ENCODE peak calls at places on chromosomes 6 and 20, in four cellular contexts. D is HepG2, E is K562, F is H1. W is an unnamed sample.

GRCh38 chr6:159110748-159111147 is 58.5 kb upstream of the FNDC1 start:
- DNase-seq in F (no peak), D (no peak), E (no peak), W (no peak)

GRCh38 chr20:61486198-61486597 is 234.1 kb downstream of the CDH4 start:
- DNase-seq in D (no peak), E (no peak), F (no peak), W (no peak)

GRCh38 chr6:142913511-142914047 is 31.4 kb downstream of the HIVEP2 start:
- DNase-seq in F (no peak), E (no peak), D (no peak), W (no peak)

GRCh38 chr6:140370949-140371348 is 996.5 kb upstream of the CITED2 start:
- DNase-seq in D (no peak), F (no peak), E (no peak), W (no peak)

GRCh38 chr6:63556369-63556768 is 15.9 kb upstream of the LOC128125822 start:
- DNase-seq in E (no peak), D (no peak), F (no peak), W (no peak)

GRCh38 chr20:62830251-62830650 is 13.4 kb downstream of the COL9A3 start:
- DNase-seq in E (no peak), F (no peak), D (no peak), W (no peak)

GRCh38 chr20:24990810-24991252 is 1.7 kb downstream of the APMAP start:
- DNase-seq in F (no peak), E (no peak), D (no peak), W (no peak)

GRCh38 chr6:5135783-5136376 is 50.7 kb downstream of the PPP1R3G start:
- DNase-seq in E (no peak), D (peak), F (no peak), W (peak)

GRCh38 chr6:119713903-119714302 is 364.3 kb upstream of the MAN1A1 start:
- DNase-seq in E (no peak), D (no peak), F (no peak), W (no peak)

GRCh38 chr6:87200469-87201174 is 45.3 kb downstream of the ZNF292 start:
- DNase-seq in F (no peak), D (no peak), E (no peak), W (no peak)

GRCh38 chr6:165677091-165677490 is 14.1 kb upstream of the PDE10A start:
- DNase-seq in D (no peak), F (no peak), E (no peak), W (no peak)

GRCh38 chr20:63007722-63008488 is 1.1 kb upstream of the BHLHE23 start:
- DNase-seq in F (no peak), D (no peak), E (no peak), W (no peak)

GRCh38 chr6:139982652-139983051 is 608.2 kb upstream of the CITED2 start:
- DNase-seq in E (no peak), F (no peak), D (no peak), W (no peak)

GRCh38 chr6:74044417-74045096 is 348.6 kb downstream of the CD109 start:
- DNase-seq in D (no peak), F (no peak), E (no peak), W (peak)
- TF ChIP-seq RNF2 in D (no peak), F (no peak), E (no peak), W (no peak)

GRCh38 chr20:54698373-54698772 is 223.0 kb downstream of the DOK5 start:
- DNase-seq in F (no peak), E (no peak), D (no peak), W (no peak)
- TF ChIP-seq RNF2 in F (no peak), E (no peak), D (no peak), W (no peak)

DNA sequence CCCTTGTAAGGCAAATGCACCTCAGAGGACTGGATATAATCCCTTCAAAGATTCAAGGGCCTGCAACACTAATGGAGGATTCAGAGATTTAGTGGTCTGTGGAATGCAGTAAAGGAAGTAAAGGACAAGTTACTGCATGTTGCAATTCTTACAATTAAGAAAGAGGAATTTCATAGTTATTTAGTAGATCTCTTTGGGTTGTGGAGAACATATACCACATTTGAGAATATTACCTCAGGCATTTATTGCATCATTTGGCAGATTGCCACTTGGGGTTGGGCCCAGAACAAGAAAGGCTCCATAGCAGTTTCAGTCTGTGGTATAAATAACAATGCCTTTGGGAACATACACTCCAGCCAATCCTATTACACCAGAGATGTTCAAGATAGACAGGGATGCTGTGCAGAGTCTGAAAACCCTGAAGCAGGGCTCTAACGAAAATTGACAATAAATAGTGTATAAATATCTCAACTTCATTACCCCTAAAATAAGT is 20.9 kb upstream of the EPM2A start:
- DNase-seq in F (no peak), E (no peak), D (no peak), W (no peak)
- TF ChIP-seq RNF2 in F (no peak), E (no peak), D (no peak), W (no peak)

GRCh38 chr6:136360783-136361182 is 71.1 kb upstream of the BCLAF1 start:
- DNase-seq in E (no peak), D (no peak), F (no peak), W (no peak)
- TF ChIP-seq RNF2 in E (no peak), D (no peak), F (no peak), W (no peak)

DNA sequence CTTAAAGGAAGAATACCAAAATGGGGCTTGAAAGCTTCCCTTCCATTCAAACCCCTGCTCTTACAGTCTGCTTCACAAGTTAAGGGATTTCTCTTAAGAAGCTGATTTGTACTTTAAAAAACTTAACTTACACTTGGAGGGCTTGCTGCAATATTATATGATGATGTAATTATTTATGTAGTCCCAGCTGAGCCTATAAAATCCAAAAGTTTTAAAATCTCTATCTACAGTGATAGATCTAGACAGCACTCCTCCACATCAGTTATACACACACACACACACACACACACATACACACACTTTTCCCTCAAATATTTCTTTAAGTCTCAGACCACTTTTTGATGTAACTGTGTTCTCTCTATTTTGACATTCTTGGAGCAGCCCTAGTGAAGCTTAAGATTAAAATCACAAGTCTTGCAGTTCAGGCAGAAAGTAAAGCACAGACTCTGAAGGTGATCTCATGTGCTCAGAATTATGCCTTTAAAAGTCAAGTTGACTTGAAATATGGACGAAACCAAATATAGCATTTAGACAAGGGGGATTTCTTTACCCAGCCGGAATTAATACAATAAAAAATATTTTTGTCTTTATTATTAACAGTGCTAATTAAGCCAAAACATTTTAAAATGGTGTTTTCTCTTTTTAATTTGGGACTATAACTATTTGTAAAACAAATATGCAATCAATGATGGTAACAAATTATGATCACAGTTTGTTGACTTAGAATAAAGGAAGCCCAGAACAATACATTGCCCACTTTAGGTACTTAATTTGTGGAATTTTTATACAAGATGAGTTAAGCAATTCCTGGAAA is 63.4 kb upstream of the TMEM30A start:
- DNase-seq in D (no peak), F (no peak), E (no peak), W (no peak)
- TF ChIP-seq RNF2 in D (no peak), F (no peak), E (no peak), W (no peak)

DNA sequence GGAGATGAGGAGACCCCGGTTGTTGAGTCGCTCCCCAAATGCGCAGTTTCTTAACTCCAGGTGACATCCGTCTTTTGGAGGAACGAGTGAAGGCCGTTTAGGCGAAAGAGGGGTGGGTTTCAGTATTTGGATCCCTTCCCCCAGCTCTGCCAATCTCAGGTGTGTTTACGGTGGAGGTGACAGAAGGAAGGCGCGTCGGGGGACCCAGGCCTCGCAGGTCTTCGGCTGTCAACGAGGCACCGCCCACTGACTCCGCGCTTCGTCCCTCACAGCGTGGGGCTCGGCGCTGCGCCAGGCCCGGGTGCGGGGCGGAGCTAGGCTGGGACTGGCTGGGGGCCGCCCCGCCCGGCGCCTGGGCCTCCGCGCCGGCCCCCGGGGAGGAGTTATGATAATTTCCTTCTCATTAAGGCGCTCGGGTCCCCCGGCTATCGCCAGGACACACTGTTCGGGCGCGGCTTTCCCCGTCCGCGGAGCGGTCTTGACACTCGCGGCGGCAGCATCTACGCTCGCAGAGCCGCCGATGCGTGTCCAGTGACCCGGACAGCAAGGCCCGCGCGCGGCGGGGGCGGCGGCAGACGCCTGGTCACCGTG is at the start of gene TFAP2C:
- DNase-seq in D (no peak), F (no peak), E (peak), W (peak)
- TF ChIP-seq RNF2 in D (no peak), F (no peak), E (no peak), W (no peak)

GRCh38 chr6:137172734-137173431 is 561 bp downstream of the IL22RA2 start:
- DNase-seq in F (no peak), E (no peak), D (no peak), W (no peak)

GRCh38 chr6:137176729-137177128 is 3.3 kb upstream of the IL22RA2 start:
- DNase-seq in D (no peak), F (no peak), E (no peak), W (no peak)

GRCh38 chr6:137173501-137173900 is at the start of gene IL22RA2:
- DNase-seq in F (no peak), D (no peak), E (no peak), W (no peak)

GRCh38 chr6:137177611-137178010 is 4.2 kb upstream of the IL22RA2 start:
- DNase-seq in D (no peak), E (no peak), F (no peak), W (no peak)

GRCh38 chr6:137175157-137175889 is 1.9 kb upstream of the IL22RA2 start:
- DNase-seq in E (no peak), D (no peak), F (no peak), W (no peak)
- TF ChIP-seq RNF2 in E (no peak), D (no peak), F (no peak), W (no peak)

W was measured in A549.